ENCODE peak calls at places on chromosomes 6 and 20, in six cellular contexts. N is AG04450; A is stimulated activated naive B cell treated with anti-CD40 and anti-IgM and Interleukin-4, amounts not matched to agents 10 μg/mL and 1 μg/mL and 100 μg/mL, for 72 hours; D is HuH-7.5; E is amniotic stem cell; S is fibroblast of the aortic adventitia. B is an unnamed sample.

GRCh38 chr6:20238688-20239587 is 26.7 kb upstream of the MBOAT1 start:
- DNase-seq in N (no peak), A (no peak), D (no peak), E (no peak), S (no peak), B (no peak)

GRCh38 chr6:100633096-100633766 is 168.5 kb upstream of the SIM1 start:
- DNase-seq in N (peak), A (no peak), D (peak), E (peak), S (peak), B (no peak)

GRCh38 chr20:23193985-23194384 is 107.9 kb upstream of the CD93 start:
- DNase-seq in N (no peak), A (no peak), D (no peak), E (no peak), S (peak), B (no peak)

GRCh38 chr20:2771631-2772080 is 28.8 kb downstream of the CPXM1 start:
- DNase-seq in N (no peak), A (no peak), D (no peak), E (no peak), S (no peak), B (no peak)

GRCh38 chr6:34143884-34144580 is 1.9 kb downstream of the GRM4 start:
- DNase-seq in N (no peak), A (peak), D (peak), E (no peak), S (no peak), B (no peak)

GRCh38 chr6:44072959-44073611 is 54.2 kb downstream of the MRPL14 start:
- DNase-seq in N (no peak), A (peak), D (peak), E (no peak), S (peak), B (no peak)

GRCh38 chr6:166050559-166050958 is 117.1 kb downstream of the TBXT start:
- DNase-seq in N (no peak), A (no peak), D (no peak), E (no peak), S (no peak), B (no peak)

GRCh38 chr6:36598326-36598725 is 4.2 kb downstream of the SRSF3 start:
- DNase-seq in N (no peak), A (no peak), D (no peak), E (no peak), S (no peak), B (no peak)

GRCh38 chr6:36079596-36079995 is 50.7 kb upstream of the MAPK13 start:
- DNase-seq in N (no peak), A (no peak), D (no peak), E (no peak), S (no peak), B (no peak)

GRCh38 chr6:89035252-89036106 is 45.1 kb upstream of the PNRC1 start:
- DNase-seq in N (peak), A (no peak), D (no peak), E (peak), S (peak), B (no peak)

GRCh38 chr6:149763866-149764265 is 14.3 kb downstream of the PCMT1 start:
- DNase-seq in N (no peak), A (no peak), D (no peak), E (no peak), S (peak), B (no peak)

B was measured in HS-27A.